ENCODE peak calls at places on chromosomes 16 and 17, in seven cellular contexts. One of them, this sample, is unnamed.
A peak's percentile ranks its signal among the peaks of the same experiment; 100 is the strongest.

GRCh38 chr17:75994802-75995350 is 5.8 kb upstream of the CDK3 start:
- DNase-seq in transverse colon: no peak
- DNase-seq in OCI-LY7: no peak
- DNase-seq in fibroblast of the aortic adventitia: no peak
- DNase-seq in MM.1S: no peak
- DNase-seq in HFFc6: no peak
- DNase-seq in mammary epithelial cell: no peak
- DNase-seq in this sample: no peak

GRCh38 chr16:66661210-66661560 is 35.4 kb downstream of the CMTM4 start:
- DNase-seq in OCI-LY7: no peak
- DNase-seq in MM.1S: no peak
- DNase-seq in mammary epithelial cell: no peak
- DNase-seq in transverse colon: no peak
- DNase-seq in fibroblast of the aortic adventitia: no peak
- DNase-seq in HFFc6: no peak
- DNase-seq in this sample: no peak

GRCh38 chr17:46212634-46213435 is 19.6 kb upstream of the KANSL1 start:
- DNase-seq in mammary epithelial cell: peak; percentile 46
- DNase-seq in OCI-LY7: peak; percentile 78
- DNase-seq in transverse colon: peak; percentile 68
- DNase-seq in fibroblast of the aortic adventitia: peak; percentile 88
- DNase-seq in MM.1S: peak; percentile 52
- DNase-seq in HFFc6: peak; percentile 65
- DNase-seq in this sample: no peak

GRCh38 chr16:11857161-11857560 is 5.8 kb upstream of the RSL1D1 start:
- DNase-seq in OCI-LY7: no peak
- DNase-seq in fibroblast of the aortic adventitia: no peak
- DNase-seq in MM.1S: no peak
- DNase-seq in transverse colon: no peak
- DNase-seq in HFFc6: peak; percentile 62
- DNase-seq in mammary epithelial cell: no peak
- DNase-seq in this sample: no peak

GRCh38 chr17:17020821-17021193 is 21.4 kb upstream of the MPRIP start:
- DNase-seq in fibroblast of the aortic adventitia: no peak
- DNase-seq in HFFc6: no peak
- DNase-seq in transverse colon: no peak
- DNase-seq in OCI-LY7: no peak
- DNase-seq in mammary epithelial cell: no peak
- DNase-seq in MM.1S: no peak
- DNase-seq in this sample: no peak

GRCh38 chr17:16924701-16925440 is 47.0 kb downstream of the TNFRSF13B start:
- DNase-seq in transverse colon: peak; percentile 4
- DNase-seq in mammary epithelial cell: no peak
- DNase-seq in fibroblast of the aortic adventitia: no peak
- DNase-seq in HFFc6: no peak
- DNase-seq in MM.1S: no peak
- DNase-seq in OCI-LY7: no peak
- DNase-seq in this sample: no peak

GRCh38 chr16:74224828-74225227 is 71.8 kb upstream of the PSMD7 start:
- DNase-seq in transverse colon: no peak
- DNase-seq in fibroblast of the aortic adventitia: peak; percentile 14
- DNase-seq in MM.1S: no peak
- DNase-seq in OCI-LY7: no peak
- DNase-seq in HFFc6: no peak
- DNase-seq in mammary epithelial cell: peak; percentile 12
- DNase-seq in this sample: no peak

GRCh38 chr17:63845509-63845908 is 3.0 kb upstream of the SMARCD2 start:
- DNase-seq in fibroblast of the aortic adventitia: no peak
- DNase-seq in OCI-LY7: no peak
- DNase-seq in mammary epithelial cell: no peak
- DNase-seq in HFFc6: no peak
- DNase-seq in MM.1S: no peak
- DNase-seq in transverse colon: no peak
- DNase-seq in this sample: no peak

GRCh38 chr16:57786632-57787518 is 15.4 kb downstream of the KIFC3 start:
- DNase-seq in MM.1S: no peak
- DNase-seq in transverse colon: peak; percentile 30
- DNase-seq in OCI-LY7: no peak
- DNase-seq in fibroblast of the aortic adventitia: peak; percentile 23
- DNase-seq in HFFc6: no peak
- DNase-seq in mammary epithelial cell: no peak
- DNase-seq in this sample: no peak

GRCh38 chr17:40326014-40326831 is 17.2 kb downstream of the RARA start:
- DNase-seq in mammary epithelial cell: no peak
- DNase-seq in fibroblast of the aortic adventitia: no peak
- DNase-seq in OCI-LY7: peak; percentile 57
- DNase-seq in transverse colon: peak; percentile 55
- DNase-seq in MM.1S: peak; percentile 91
- DNase-seq in HFFc6: no peak
- DNase-seq in this sample: no peak

GRCh38 chr17:27804113-27804512 is 3.8 kb upstream of the NOS2 start:
- DNase-seq in fibroblast of the aortic adventitia: no peak
- DNase-seq in OCI-LY7: no peak
- DNase-seq in transverse colon: no peak
- DNase-seq in HFFc6: no peak
- DNase-seq in MM.1S: no peak
- DNase-seq in mammary epithelial cell: no peak
- DNase-seq in this sample: no peak

GRCh38 chr17:77266891-77267341 is 126.1 kb downstream of the SEC14L1 start:
- DNase-seq in fibroblast of the aortic adventitia: no peak
- DNase-seq in MM.1S: no peak
- DNase-seq in mammary epithelial cell: no peak
- DNase-seq in OCI-LY7: peak; percentile 58
- DNase-seq in transverse colon: no peak
- DNase-seq in HFFc6: no peak
- DNase-seq in this sample: no peak

GRCh38 chr16:53098526-53099317 is 43.9 kb downstream of the CHD9 start:
- DNase-seq in fibroblast of the aortic adventitia: peak; percentile 97
- DNase-seq in transverse colon: peak; percentile 85
- DNase-seq in HFFc6: peak; percentile 79
- DNase-seq in mammary epithelial cell: peak; percentile 79
- DNase-seq in MM.1S: peak; percentile 74
- DNase-seq in OCI-LY7: peak; percentile 93
- DNase-seq in this sample: no peak

GRCh38 chr16:81014672-81015071 is 7.7 kb downstream of the CENPN start:
- DNase-seq in transverse colon: no peak
- DNase-seq in mammary epithelial cell: no peak
- DNase-seq in OCI-LY7: no peak
- DNase-seq in MM.1S: no peak
- DNase-seq in fibroblast of the aortic adventitia: no peak
- DNase-seq in HFFc6: no peak
- DNase-seq in this sample: no peak

GRCh38 chr17:69047368-69048263 is 13.1 kb downstream of the ABCA9 start:
- DNase-seq in OCI-LY7: no peak
- DNase-seq in MM.1S: no peak
- DNase-seq in mammary epithelial cell: peak; percentile 52
- DNase-seq in fibroblast of the aortic adventitia: peak; percentile 100
- DNase-seq in HFFc6: peak; percentile 8
- DNase-seq in transverse colon: peak; percentile 66
- DNase-seq in this sample: peak; percentile 33

GRCh38 chr17:296382-296781 is 56.2 kb downstream of the RPH3AL start:
- DNase-seq in fibroblast of the aortic adventitia: no peak
- DNase-seq in OCI-LY7: no peak
- DNase-seq in transverse colon: no peak
- DNase-seq in mammary epithelial cell: no peak
- DNase-seq in MM.1S: no peak
- DNase-seq in HFFc6: no peak
- DNase-seq in this sample: no peak

DNA sequence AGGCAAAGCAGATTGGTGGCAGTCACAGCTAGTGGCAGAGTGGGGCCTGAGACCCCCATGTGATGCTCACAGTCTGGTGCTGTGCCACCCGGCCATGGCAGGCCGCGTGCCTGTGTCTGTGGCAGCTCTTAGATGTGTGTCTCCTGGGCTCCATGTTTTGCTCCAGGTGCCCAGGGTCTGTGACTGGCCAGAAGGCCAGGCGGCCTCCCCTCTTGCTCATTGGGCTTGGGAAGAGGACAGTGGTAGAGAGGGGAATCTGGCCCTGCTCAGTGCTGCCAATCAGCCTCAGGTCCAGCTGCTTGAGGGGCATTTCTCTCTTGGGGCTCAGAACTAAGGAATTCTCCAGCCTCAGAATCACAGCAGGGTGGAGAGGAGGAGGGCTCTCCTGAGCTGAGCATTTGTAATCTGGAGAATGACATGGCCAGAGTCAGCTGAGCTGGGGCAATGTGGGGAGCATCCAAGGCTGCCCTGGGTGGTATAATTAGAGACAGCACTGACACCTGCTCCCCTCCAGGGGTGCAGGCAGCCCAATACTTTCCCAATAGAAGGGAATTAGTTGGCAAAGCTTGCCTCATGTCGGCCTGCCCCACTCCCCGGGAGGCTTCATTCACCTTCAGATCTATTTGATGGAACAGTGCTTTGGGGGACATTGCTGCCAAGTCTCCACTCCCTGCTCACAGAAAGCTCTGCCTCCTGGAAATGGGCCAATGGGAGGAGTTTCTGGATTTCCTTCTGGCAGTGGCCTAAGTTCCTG is 2.7 kb upstream of the LASP1NB start:
- DNase-seq in HFFc6: peak; percentile 52
- DNase-seq in transverse colon: peak; percentile 68
- DNase-seq in MM.1S: no peak
- DNase-seq in mammary epithelial cell: peak; percentile 15
- DNase-seq in OCI-LY7: no peak
- DNase-seq in fibroblast of the aortic adventitia: peak; percentile 88
- DNase-seq in this sample: no peak
- TF ChIP-seq CTCF in HFFc6: peak; percentile 40
- TF ChIP-seq CTCF in transverse colon: no peak
- TF ChIP-seq CTCF in MM.1S: no peak
- TF ChIP-seq CTCF in mammary epithelial cell: no peak
- TF ChIP-seq CTCF in OCI-LY7: no peak
- TF ChIP-seq CTCF in fibroblast of the aortic adventitia: no peak
- TF ChIP-seq CTCF in this sample: no peak

GRCh38 chr17:65799454-65799853 is 238.0 kb upstream of the AXIN2 start:
- DNase-seq in OCI-LY7: no peak
- DNase-seq in fibroblast of the aortic adventitia: no peak
- DNase-seq in MM.1S: no peak
- DNase-seq in HFFc6: no peak
- DNase-seq in mammary epithelial cell: no peak
- DNase-seq in transverse colon: no peak
- DNase-seq in this sample: no peak
- TF ChIP-seq CTCF in OCI-LY7: no peak
- TF ChIP-seq CTCF in fibroblast of the aortic adventitia: no peak
- TF ChIP-seq CTCF in MM.1S: no peak
- TF ChIP-seq CTCF in HFFc6: no peak
- TF ChIP-seq CTCF in mammary epithelial cell: no peak
- TF ChIP-seq CTCF in transverse colon: no peak
- TF ChIP-seq CTCF in this sample: no peak

DNA sequence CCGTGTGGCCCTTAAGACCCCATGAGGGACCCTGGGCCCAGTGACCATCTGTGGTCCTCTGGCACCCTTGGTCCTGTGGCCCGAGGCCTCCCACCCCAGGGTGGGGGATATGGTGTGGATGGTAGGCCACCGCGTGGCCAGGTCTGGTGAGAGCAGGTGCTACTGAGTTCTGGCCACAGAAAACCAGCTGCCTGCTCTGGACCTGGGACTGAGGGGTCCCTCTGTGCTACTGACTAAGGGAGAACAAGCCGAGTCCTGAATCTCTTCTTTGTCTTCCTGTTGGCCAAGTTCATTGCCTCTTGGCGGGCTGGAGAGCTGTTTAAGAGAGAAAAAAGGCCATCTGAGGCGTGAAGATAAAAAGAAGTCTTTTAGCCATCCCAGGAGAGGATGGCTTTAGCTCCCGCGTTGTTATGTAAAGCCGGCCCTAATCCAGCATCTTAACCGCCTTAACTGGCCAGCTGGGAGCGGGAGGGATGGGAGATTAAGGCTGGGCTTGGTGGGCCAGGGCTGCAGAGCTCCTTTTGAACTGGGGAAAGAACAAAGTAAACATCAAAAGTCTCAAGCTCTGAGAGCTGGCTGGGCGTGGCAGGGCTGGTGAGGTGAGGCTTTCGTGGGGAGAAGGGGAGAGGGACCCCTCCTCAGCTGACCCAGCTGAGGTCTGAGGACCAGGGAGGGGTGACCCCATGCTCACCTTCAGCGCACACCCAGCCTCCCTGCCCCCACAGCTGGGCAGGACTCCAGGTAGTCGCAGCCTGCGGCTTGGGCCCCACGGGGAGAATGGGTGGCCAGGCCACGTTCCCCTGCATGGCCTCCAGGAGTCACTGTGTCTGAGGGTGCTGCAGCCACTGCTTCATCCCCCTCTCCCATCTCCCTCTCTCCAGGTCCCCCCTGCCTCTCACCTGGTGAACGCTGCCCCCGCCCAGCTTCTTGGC is 62.4 kb downstream of the NKD1 start:
- DNase-seq in MM.1S: no peak
- DNase-seq in mammary epithelial cell: no peak
- DNase-seq in fibroblast of the aortic adventitia: no peak
- DNase-seq in OCI-LY7: no peak
- DNase-seq in transverse colon: no peak
- DNase-seq in HFFc6: no peak
- DNase-seq in this sample: no peak
- TF ChIP-seq CTCF in MM.1S: no peak
- TF ChIP-seq CTCF in mammary epithelial cell: no peak
- TF ChIP-seq CTCF in fibroblast of the aortic adventitia: no peak
- TF ChIP-seq CTCF in OCI-LY7: no peak
- TF ChIP-seq CTCF in transverse colon: no peak
- TF ChIP-seq CTCF in HFFc6: no peak
- TF ChIP-seq CTCF in this sample: peak; percentile 29

GRCh38 chr16:23567602-23568001 is 10.1 kb downstream of the UBFD1 start:
- DNase-seq in transverse colon: no peak
- DNase-seq in mammary epithelial cell: no peak
- DNase-seq in HFFc6: no peak
- DNase-seq in fibroblast of the aortic adventitia: no peak
- DNase-seq in MM.1S: no peak
- DNase-seq in OCI-LY7: no peak
- DNase-seq in this sample: no peak

GRCh38 chr16:23563186-23563585 is 5.7 kb downstream of the UBFD1 start:
- DNase-seq in fibroblast of the aortic adventitia: no peak
- DNase-seq in MM.1S: no peak
- DNase-seq in mammary epithelial cell: no peak
- DNase-seq in OCI-LY7: no peak
- DNase-seq in HFFc6: no peak
- DNase-seq in transverse colon: no peak
- DNase-seq in this sample: no peak

GRCh38 chr16:23566724-23567123 is 9.2 kb downstream of the UBFD1 start:
- DNase-seq in fibroblast of the aortic adventitia: no peak
- DNase-seq in MM.1S: no peak
- DNase-seq in OCI-LY7: no peak
- DNase-seq in transverse colon: no peak
- DNase-seq in HFFc6: no peak
- DNase-seq in mammary epithelial cell: no peak
- DNase-seq in this sample: no peak

GRCh38 chr16:23562505-23562904 is 5.0 kb downstream of the UBFD1 start:
- DNase-seq in HFFc6: no peak
- DNase-seq in mammary epithelial cell: no peak
- DNase-seq in fibroblast of the aortic adventitia: no peak
- DNase-seq in MM.1S: no peak
- DNase-seq in OCI-LY7: no peak
- DNase-seq in transverse colon: no peak
- DNase-seq in this sample: no peak

DNA sequence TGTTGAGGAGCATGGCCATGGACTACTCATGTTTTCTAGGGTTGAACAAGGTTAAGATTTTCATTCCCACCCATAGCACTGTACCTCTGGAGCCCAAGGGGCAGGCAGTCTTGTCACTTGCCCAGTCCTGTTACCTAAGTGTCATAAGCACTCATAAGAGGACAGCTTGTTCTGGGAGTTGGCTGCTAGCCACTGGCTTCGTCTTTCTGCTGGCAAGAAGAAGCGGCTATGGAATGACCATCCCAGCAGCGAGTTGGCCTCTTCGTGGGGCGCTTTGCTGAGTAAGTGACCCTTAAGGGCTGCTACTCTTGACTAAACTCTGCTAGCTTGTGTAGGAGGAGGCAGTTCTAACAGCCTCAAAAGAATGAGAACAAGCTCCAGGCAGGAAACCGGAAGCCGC is 7.4 kb downstream of the UBFD1 start:
- DNase-seq in transverse colon: no peak
- DNase-seq in OCI-LY7: no peak
- DNase-seq in mammary epithelial cell: no peak
- DNase-seq in HFFc6: no peak
- DNase-seq in MM.1S: no peak
- DNase-seq in fibroblast of the aortic adventitia: no peak
- DNase-seq in this sample: no peak
- TF ChIP-seq CTCF in transverse colon: no peak
- TF ChIP-seq CTCF in OCI-LY7: no peak
- TF ChIP-seq CTCF in mammary epithelial cell: no peak
- TF ChIP-seq CTCF in HFFc6: no peak
- TF ChIP-seq CTCF in MM.1S: no peak
- TF ChIP-seq CTCF in fibroblast of the aortic adventitia: no peak
- TF ChIP-seq CTCF in this sample: no peak

This sample was measured in progenitor cell of endocrine pancreas.